ENCODE peak calls at places on chromosomes 16 and 17, in six cellular contexts. W, O, K, E, Y and L are unnamed samples.

GRCh38 chr17:16294560-16294959 is 58.7 kb downstream of the CENPV start:
- DNase-seq in W (no peak), Y (no peak), K (no peak), E (no peak), O (no peak), L (no peak)

GRCh38 chr17:61809816-61810392 is 53.4 kb downstream of the BRIP1 start:
- DNase-seq in E (no peak), Y (no peak), K (peak; percentile 78), W (no peak), O (no peak), L (no peak)

GRCh38 chr17:41689497-41690299 is 1.0 kb downstream of the EIF1 start:
- DNase-seq in W (peak; percentile 76), E (peak; percentile 51), O (peak; percentile 40), K (peak; percentile 79), Y (peak; percentile 84), L (no peak)

GRCh38 chr17:70270554-70270953 is 101.2 kb downstream of the KCNJ2 start:
- DNase-seq in O (no peak), W (no peak), K (no peak), E (no peak), Y (no peak), L (no peak)

GRCh38 chr16:67277294-67277998 is 1.9 kb upstream of the PLEKHG4 start:
- DNase-seq in O (peak; percentile 87), K (peak; percentile 98), E (peak; percentile 60), W (no peak), Y (peak; percentile 29), L (peak; percentile 84)

GRCh38 chr17:193841-194806 is 12.7 kb upstream of the DOC2B start:
- DNase-seq in E (peak; percentile 88), K (no peak), Y (no peak), O (no peak), W (no peak), L (no peak)

GRCh38 chr17:62921837-62922236 is 44.2 kb upstream of the TANC2 start:
- DNase-seq in E (no peak), O (no peak), Y (no peak), W (no peak), K (no peak), L (no peak)

GRCh38 chr17:74282587-74283370 is 8.7 kb downstream of the DNAI2 start:
- DNase-seq in K (no peak), W (peak; percentile 88), E (no peak), Y (no peak), O (no peak), L (no peak)

GRCh38 chr17:43406676-43407645 is 8.2 kb downstream of the ARL4D start:
- DNase-seq in K (peak; percentile 78), O (no peak), E (no peak), Y (no peak), W (no peak), L (no peak)

GRCh38 chr16:9048302-9048700 is 43.1 kb upstream of the HAPSTR1 start:
- DNase-seq in Y (no peak), O (no peak), W (no peak), E (peak; percentile 13), K (peak; percentile 47), L (no peak)

GRCh38 chr17:67221062-67221998 is 23.7 kb downstream of the HELZ start:
- DNase-seq in K (peak; percentile 67), Y (peak; percentile 54), O (no peak), E (peak; percentile 57), W (peak; percentile 50), L (no peak)

GRCh38 chr16:19210968-19211367 is 42.9 kb downstream of the SYT17 start:
- DNase-seq in Y (no peak), O (no peak), E (no peak), W (no peak), K (no peak), L (no peak)

GRCh38 chr16:78292726-78293380 is 193.4 kb downstream of the WWOX start:
- DNase-seq in W (no peak), O (no peak), K (no peak), Y (peak; percentile 19), E (peak; percentile 50), L (no peak)

GRCh38 chr16:80656731-80657150 is 115.9 kb downstream of the DYNLRB2 start:
- DNase-seq in O (no peak), Y (no peak), W (peak; percentile 62), E (no peak), K (no peak), L (no peak)

GRCh38 chr16:86899757-86900156 is 321.4 kb downstream of the FOXL1 start:
- DNase-seq in E (no peak), K (peak; percentile 23), W (no peak), O (no peak), Y (no peak), L (no peak)

GRCh38 chr17:31310260-31310659 is 3.6 kb downstream of the EVI2B start:
- DNase-seq in K (no peak), E (no peak), Y (peak; percentile 25), W (peak; percentile 90), O (no peak), L (no peak)

GRCh38 chr16:50309527-50310307 is 43.4 kb downstream of the ADCY7 start:
- DNase-seq in W (peak; percentile 23), Y (no peak), K (peak; percentile 14), E (no peak), O (no peak), L (peak; percentile 45)

GRCh38 chr17:72123496-72123963 is 2.7 kb downstream of the SOX9 start:
- DNase-seq in O (no peak), E (no peak), Y (peak; percentile 23), K (no peak), W (no peak), L (no peak)

GRCh38 chr16:86679490-86679889 is 101.1 kb downstream of the FOXL1 start:
- DNase-seq in W (no peak), E (no peak), Y (no peak), O (no peak), K (no peak), L (no peak)

GRCh38 chr16:21704733-21705132 is 41.0 kb downstream of the OTOA start:
- DNase-seq in Y (no peak), K (no peak), W (no peak), O (peak; percentile 35), E (no peak), L (no peak)

GRCh38 chr16:88478889-88479794 is 26.1 kb downstream of the ZFPM1 start:
- DNase-seq in W (no peak), E (peak; percentile 86), K (no peak), Y (no peak), O (no peak), L (no peak)

GRCh38 chr17:46036491-46036890 is 37.4 kb downstream of the STH start:
- DNase-seq in W (no peak), E (no peak), K (no peak), Y (no peak), O (no peak), L (no peak)

GRCh38 chr17:46037722-46038255 is 38.7 kb downstream of the STH start:
- DNase-seq in Y (no peak), O (no peak), E (no peak), K (no peak), W (no peak), L (no peak)

GRCh38 chr17:46032909-46033308 is 33.9 kb downstream of the STH start:
- DNase-seq in E (no peak), O (no peak), Y (no peak), W (no peak), K (no peak), L (peak; percentile 58)

GRCh38 chr17:46033392-46033791 is 34.3 kb downstream of the STH start:
- DNase-seq in K (no peak), Y (no peak), O (no peak), E (peak; percentile 83), W (no peak), L (no peak)

DNA sequence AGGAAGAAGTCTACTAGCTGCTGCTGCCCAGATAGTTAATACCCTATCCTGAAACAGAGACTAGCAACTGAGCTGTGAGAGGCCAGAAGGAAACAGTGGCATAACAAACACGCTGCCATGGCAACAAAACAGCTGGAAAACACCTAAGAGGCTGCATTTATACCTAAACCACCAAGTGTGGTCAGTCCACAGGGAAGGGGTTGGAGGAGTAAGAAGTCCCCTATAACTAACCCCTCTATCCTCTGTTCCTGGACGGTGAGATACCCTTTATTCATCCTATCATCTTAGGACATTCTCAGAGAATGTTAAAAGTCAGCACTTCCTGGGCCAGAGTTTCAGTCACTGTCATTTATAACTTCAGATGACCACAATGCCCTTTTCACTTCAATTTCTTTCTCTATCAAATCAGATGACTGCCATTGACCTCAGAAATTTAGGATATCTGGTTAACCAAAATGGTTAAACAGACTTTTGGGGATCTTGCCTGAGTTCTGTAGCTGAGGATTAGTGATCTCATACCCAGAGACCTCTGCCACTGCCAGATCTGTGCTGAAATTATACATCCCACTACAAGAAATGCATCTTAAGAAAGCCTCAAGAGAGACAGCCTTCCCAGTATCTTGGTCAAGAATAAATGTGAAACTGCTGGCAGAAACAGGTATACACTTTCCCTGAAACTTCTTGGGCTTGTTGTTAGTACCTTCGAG is 36.2 kb downstream of the STH start:
- DNase-seq in K (no peak), Y (no peak), O (peak; percentile 11), W (peak; percentile 57), E (peak; percentile 81), L (no peak)
- H3K36me3 ChIP-seq in K (peaks cover 92% of the 10 kb centered on the region), Y (peaks cover 23% of the 10 kb centered on the region), O (peaks cover 67% of the 10 kb centered on the region), W (peaks cover 97% of the 10 kb centered on the region), E (no peaks in the 10 kb centered on the region), L (peaks cover 100% of the 10 kb centered on the region)

DNA sequence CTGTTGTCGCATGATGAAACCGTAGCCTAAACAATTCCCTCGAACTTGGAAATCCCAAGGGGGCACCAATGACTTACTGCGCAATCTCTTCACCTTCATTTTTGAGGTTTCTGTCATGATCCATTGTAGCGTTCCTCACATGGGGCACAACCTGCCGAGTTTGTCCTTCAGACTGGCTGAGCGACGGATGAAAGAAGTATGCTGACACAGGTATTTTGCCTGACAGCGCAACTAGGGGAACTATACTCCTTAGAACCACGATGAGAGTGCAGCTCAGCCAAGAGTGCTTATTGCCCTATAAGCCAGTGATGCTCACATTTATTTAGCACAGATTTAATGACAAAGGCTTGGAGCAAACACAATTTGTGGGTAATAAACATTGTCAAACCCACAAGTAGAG is 106.3 kb upstream of the ZNF267 start:
- DNase-seq in E (no peak), Y (no peak), O (no peak), W (no peak), K (no peak), L (no peak)
- H3K9me3 ChIP-seq in E (no peaks in the 10 kb centered on the region), Y (peaks cover 98% of the 10 kb centered on the region), O (peaks cover 47% of the 10 kb centered on the region), W (peaks cover 9% of the 10 kb centered on the region), K (peaks cover 5% of the 10 kb centered on the region), L (peaks cover 100% of the 10 kb centered on the region)

GRCh38 chr17:7894866-7895265 is 6.3 kb downstream of the CHD3 start:
- DNase-seq in W (no peak), Y (no peak), O (no peak), E (no peak), K (no peak), L (no peak)

GRCh38 chr17:7889166-7889584 is 586 bp downstream of the CHD3 start:
- DNase-seq in W (no peak), O (peak; percentile 83), Y (peak; percentile 95), E (peak; percentile 98), K (peak; percentile 97), L (peak; percentile 98)

GRCh38 chr17:7894226-7894625 is 5.6 kb downstream of the CHD3 start:
- DNase-seq in E (no peak), Y (no peak), O (no peak), K (no peak), W (no peak), L (no peak)

GRCh38 chr17:7897090-7897489 is 8.5 kb downstream of the CHD3 start:
- DNase-seq in W (no peak), Y (no peak), E (no peak), O (no peak), K (no peak), L (no peak)

GRCh38 chr17:7893226-7893880 is 4.8 kb downstream of the CHD3 start:
- DNase-seq in W (no peak), Y (no peak), E (no peak), K (no peak), O (no peak), L (no peak)
- H3K36me3 ChIP-seq in W (peaks cover 74% of the 10 kb centered on the region), Y (peaks cover 3% of the 10 kb centered on the region), E (no peaks in the 10 kb centered on the region), K (peaks cover 21% of the 10 kb centered on the region), O (no peaks in the 10 kb centered on the region), L (peaks cover 77% of the 10 kb centered on the region)

GRCh38 chr17:21817791-21818364 is 125.6 kb downstream of the KCNJ18 start:
- DNase-seq in O (peak; percentile 29), W (no peak), K (no peak), Y (no peak), E (no peak), L (no peak)
- H3K9me3 ChIP-seq in O (no peaks in the 10 kb centered on the region), W (no peaks in the 10 kb centered on the region), K (peaks cover 12% of the 10 kb centered on the region), Y (no peaks in the 10 kb centered on the region), E (no peaks in the 10 kb centered on the region), L (no peaks in the 10 kb centered on the region)